ENCODE peak calls at places on chromosomes 13 and 19, in five cellular contexts. K, R, N, T and D are unnamed samples.
A peak's percentile ranks its signal among the peaks of the same experiment; 100 is the strongest.

GRCh38 chr19:18672606-18673337 is 10.7 kb upstream of the CRTC1 start:
- ATAC-seq in K (peak; percentile 77), R (peak; percentile 9), N (peak; percentile 45), T (peak; percentile 29), D (peak; percentile 34)

GRCh38 chr19:32866061-32866460 is 3.5 kb downstream of the SLC7A9 start:
- ATAC-seq in K (peak; percentile 14), R (no peak), N (no peak), T (no peak), D (no peak)

GRCh38 chr19:10876459-10877240 is 5.3 kb downstream of the CARM1 start:
- ATAC-seq in K (no peak), R (peak; percentile 69), N (peak; percentile 80), T (no peak), D (peak; percentile 31)

GRCh38 chr13:113804017-113804702 is 45.1 kb downstream of the TMEM255B start:
- ATAC-seq in K (no peak), R (no peak), N (no peak), T (no peak), D (peak; percentile 23)

GRCh38 chr13:45658586-45659235 is 43.2 kb upstream of the ERICH6B start:
- ATAC-seq in K (no peak), R (no peak), N (no peak), T (no peak), D (no peak)

GRCh38 chr13:112730157-112730671 is 40.4 kb downstream of the ATP11A start:
- ATAC-seq in K (no peak), R (no peak), N (no peak), T (no peak), D (no peak)

GRCh38 chr19:18119243-18120105 is 21.9 kb downstream of the MAST3 start:
- ATAC-seq in K (no peak), R (no peak), N (peak; percentile 61), T (no peak), D (no peak)

GRCh38 chr13:31056650-31057275 is 104.9 kb downstream of the HSPH1 start:
- ATAC-seq in K (no peak), R (no peak), N (no peak), T (no peak), D (no peak)

GRCh38 chr19:4449022-4449825 is 8.4 kb downstream of the UBXN6 start:
- ATAC-seq in K (no peak), R (no peak), N (no peak), T (peak; percentile 15), D (peak; percentile 82)

GRCh38 chr19:38149597-38149996 is 74.4 kb downstream of the DPF1 start:
- ATAC-seq in K (peak; percentile 68), R (peak; percentile 30), N (no peak), T (no peak), D (no peak)

GRCh38 chr19:55312621-55313117 is 12.5 kb downstream of the TMEM150B start:
- ATAC-seq in K (no peak), R (no peak), N (no peak), T (no peak), D (no peak)

GRCh38 chr19:51681286-51681956 is 11.7 kb upstream of the SPACA6 start:
- ATAC-seq in K (peak; percentile 86), R (no peak), N (no peak), T (no peak), D (peak; percentile 28)

GRCh38 chr13:50267917-50268316 is 252.7 kb downstream of the KCNRG start:
- ATAC-seq in K (no peak), R (no peak), N (no peak), T (peak; percentile 60), D (no peak)

GRCh38 chr13:76038920-76039716 is 403.0 kb downstream of the LMO7 start:
- ATAC-seq in K (no peak), R (no peak), N (no peak), T (peak; percentile 31), D (no peak)

GRCh38 chr19:17957887-17958286 is 9.0 kb upstream of the KCNN1 start:
- ATAC-seq in K (no peak), R (no peak), N (no peak), T (no peak), D (no peak)

GRCh38 chr19:30678168-30678567 is 306.0 kb downstream of the ZNF536 start:
- ATAC-seq in K (no peak), R (no peak), N (no peak), T (no peak), D (no peak)

GRCh38 chr13:43939149-43939548 is 59.4 kb downstream of the LACC1 start:
- ATAC-seq in K (no peak), R (no peak), N (no peak), T (no peak), D (no peak)

GRCh38 chr13:49536144-49536873 is 40.6 kb downstream of the PHF11 start:
- ATAC-seq in K (no peak), R (peak; percentile 67), N (peak; percentile 41), T (no peak), D (no peak)

GRCh38 chr19:6464070-6464873 is at the start of gene CRB3:
- ATAC-seq in K (no peak), R (no peak), N (no peak), T (peak; percentile 78), D (no peak)

GRCh38 chr19:37997911-37998344 is 90.9 kb downstream of the SIPA1L3 start:
- ATAC-seq in K (no peak), R (peak; percentile 74), N (no peak), T (no peak), D (peak; percentile 37)

GRCh38 chr13:99155821-99156220 is 44.8 kb upstream of the UBAC2 start:
- ATAC-seq in K (peak; percentile 22), R (no peak), N (no peak), T (no peak), D (no peak)

GRCh38 chr13:98065468-98065867 is 77.4 kb upstream of the FARP1 start:
- ATAC-seq in K (no peak), R (no peak), N (no peak), T (peak; percentile 49), D (no peak)

GRCh38 chr19:29092712-29093552 is 120.0 kb downstream of the UQCRFS1 start:
- ATAC-seq in K (peak; percentile 99), R (peak; percentile 84), N (no peak), T (no peak), D (peak; percentile 52)

GRCh38 chr19:335486-336066 is 9.0 kb downstream of the MIER2 start:
- ATAC-seq in K (no peak), R (no peak), N (no peak), T (peak; percentile 33), D (no peak)

GRCh38 chr13:21149568-21149967 is 26.8 kb downstream of the SKA3 start:
- ATAC-seq in K (peak; percentile 24), R (no peak), N (peak; percentile 79), T (peak; percentile 33), D (no peak)

GRCh38 chr19:5631511-5632240 is 8.8 kb downstream of the SAFB start:
- ATAC-seq in K (no peak), R (no peak), N (no peak), T (no peak), D (peak; percentile 63)

GRCh38 chr19:38733241-38733492 is 11.1 kb downstream of the CAPN12 start:
- ATAC-seq in K (no peak), R (no peak), N (no peak), T (no peak), D (no peak)

GRCh38 chr13:27662738-27663470 is 41.2 kb downstream of the POLR1D start:
- ATAC-seq in K (no peak), R (no peak), N (no peak), T (no peak), D (no peak)

GRCh38 chr13:21717817-21718216 is 46.9 kb downstream of the FGF9 start:
- ATAC-seq in K (no peak), R (no peak), N (no peak), T (no peak), D (no peak)

GRCh38 chr19:10173527-10173926 is 21.2 kb downstream of the DNMT1 start:
- ATAC-seq in K (no peak), R (no peak), N (no peak), T (no peak), D (no peak)

GRCh38 chr13:100275746-100276145 is 186.9 kb downstream of the PCCA start:
- ATAC-seq in K (no peak), R (no peak), N (no peak), T (no peak), D (no peak)

DNA sequence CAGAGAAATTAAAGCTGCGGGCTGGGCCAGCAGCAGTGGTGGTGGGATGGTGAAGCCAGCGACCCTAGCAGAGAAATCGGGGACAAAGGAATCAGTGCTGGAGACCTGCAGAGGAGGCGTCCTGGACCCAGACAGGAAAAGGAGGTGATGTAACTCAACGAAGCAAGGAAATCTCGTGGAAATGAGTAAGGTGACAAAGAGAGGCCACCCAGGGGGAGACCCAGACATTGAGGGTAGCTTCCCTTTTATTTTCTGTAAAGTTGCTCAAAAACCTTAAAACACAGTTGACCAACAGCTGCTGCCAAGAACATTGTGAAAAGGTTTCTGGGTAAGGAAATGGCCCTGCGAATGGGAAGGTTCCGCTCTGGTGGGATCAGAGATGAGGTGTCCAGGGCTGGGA is 13.3 kb upstream of the RETN start:
- ATAC-seq in K (no peak), R (peak; percentile 48), N (no peak), T (no peak), D (no peak)
- TF ChIP-seq POLR2AphosphoS5 in K (no peak), R (peak; percentile 36), N (no peak), T (no peak), D (no peak)

DNA sequence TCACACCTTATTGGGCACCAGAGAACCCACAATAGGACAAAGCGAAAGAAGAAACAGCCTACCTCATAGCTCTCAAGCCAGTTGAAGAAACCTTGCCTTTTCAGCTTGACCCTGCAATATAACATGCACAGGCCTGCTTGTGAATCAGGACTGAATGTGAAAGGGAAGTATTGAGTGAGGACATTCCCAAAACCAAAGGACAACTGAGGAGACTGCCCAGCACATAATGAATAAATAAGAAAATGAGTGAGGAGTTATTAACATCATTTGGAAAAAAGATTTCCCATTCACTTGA is 15.7 kb upstream of the ZNF544 start:
- ATAC-seq in K (no peak), R (no peak), N (no peak), T (no peak), D (no peak)
- H3K9me3 ChIP-seq in K (peaks cover 30% of the 10 kb centered on the region), R (peaks cover 100% of the 10 kb centered on the region), N (peaks cover 54% of the 10 kb centered on the region), T (peaks cover 100% of the 10 kb centered on the region), D (no peaks in the 10 kb centered on the region)

DNA sequence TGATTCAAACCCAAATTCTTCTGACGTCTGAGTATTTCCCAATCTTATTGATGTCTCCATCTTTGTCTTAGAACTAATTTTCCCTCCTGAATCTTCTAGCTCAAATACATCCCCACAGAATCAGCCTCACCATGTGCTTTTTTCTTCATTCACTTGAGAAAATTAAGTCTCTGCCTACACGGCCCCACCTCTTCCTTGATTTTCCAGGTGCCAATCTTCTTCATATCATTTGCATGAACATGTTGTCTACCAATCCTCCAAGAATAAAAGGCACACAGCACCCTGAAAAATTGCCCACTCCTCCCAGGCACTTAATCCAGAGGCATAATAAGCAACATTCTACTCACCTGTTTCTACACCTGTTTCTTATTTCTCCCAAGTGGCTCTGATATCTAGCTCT is 408.1 kb upstream of the NBEA start:
- ATAC-seq in K (no peak), R (no peak), N (no peak), T (no peak), D (no peak)
- TF ChIP-seq EP300 in K (no peak), R (no peak), N (no peak), T (no peak), D (no peak)

GRCh38 chr19:43616954-43617353 is 2.5 kb downstream of the ZNF428 start:
- ATAC-seq in K (no peak), R (no peak), N (no peak), T (no peak), D (no peak)

GRCh38 chr19:43619262-43620060 is at the start of gene ZNF428:
- ATAC-seq in K (peak; percentile 87), R (peak; percentile 97), N (peak; percentile 95), T (peak; percentile 92), D (peak; percentile 95)

GRCh38 chr19:43620061-43621001 is 902 bp upstream of the ZNF428 start:
- ATAC-seq in K (peak; percentile 0), R (no peak), N (no peak), T (no peak), D (no peak)

GRCh38 chr19:43616306-43616705 is 3.1 kb downstream of the ZNF428 start:
- ATAC-seq in K (no peak), R (no peak), N (no peak), T (no peak), D (no peak)

GRCh38 chr19:43618921-43619261 is 538 bp downstream of the ZNF428 start:
- ATAC-seq in K (peak; percentile 62), R (peak; percentile 53), N (peak; percentile 81), T (peak; percentile 74), D (no peak)
- TF ChIP-seq POLR2AphosphoS5 in K (peak; percentile 16), R (no peak), N (no peak), T (peak; percentile 76), D (no peak)